ENCODE peak calls at places on chromosomes 6 and 20, in ten cellular contexts. M, Q, J, R, I, P, E, X, F and T are unnamed samples.

GRCh38 chr20:10369723-10370090 is 64.3 kb downstream of the MKKS start:
- DNase-seq in M (no peak), Q (no peak), J (no peak), R (no peak), I (no peak), P (no peak), E (peak; percentile 8), X (no peak), F (no peak), T (peak; percentile 29)

GRCh38 chr6:161536141-161536735 is 262.4 kb upstream of the AGPAT4 start:
- DNase-seq in M (no peak), Q (no peak), J (no peak), R (no peak), I (no peak), P (no peak), E (no peak), X (no peak), F (no peak), T (no peak)

GRCh38 chr20:59518881-59519706 is 85.2 kb upstream of the PHACTR3 start:
- DNase-seq in M (no peak), Q (peak; percentile 70), J (peak; percentile 22), R (peak; percentile 56), I (no peak), P (no peak), E (peak; percentile 16), X (no peak), F (no peak), T (no peak)

GRCh38 chr6:170287371-170287876 is 3.5 kb downstream of the DLL1 start:
- DNase-seq in M (no peak), Q (no peak), J (no peak), R (no peak), I (no peak), P (no peak), E (no peak), X (no peak), F (peak; percentile 70), T (no peak)

GRCh38 chr6:140320799-140321099 is 946.3 kb upstream of the CITED2 start:
- DNase-seq in M (no peak), Q (no peak), J (no peak), R (no peak), I (no peak), P (no peak), E (no peak), X (no peak), F (no peak), T (no peak)

GRCh38 chr6:142416179-142416578 is 114.4 kb downstream of the ADGRG6 start:
- DNase-seq in M (no peak), Q (no peak), J (peak; percentile 84), R (peak; percentile 80), I (no peak), P (no peak), E (no peak), X (no peak), F (no peak), T (peak; percentile 43)

GRCh38 chr6:10256113-10256690 is 158.7 kb downstream of the TFAP2A start:
- DNase-seq in M (no peak), Q (no peak), J (no peak), R (no peak), I (no peak), P (no peak), E (no peak), X (no peak), F (no peak), T (no peak)

GRCh38 chr6:101537917-101538316 is 144.4 kb downstream of the GRIK2 start:
- DNase-seq in M (no peak), Q (no peak), J (no peak), R (no peak), I (no peak), P (no peak), E (no peak), X (no peak), F (no peak), T (no peak)

GRCh38 chr20:2386516-2387179 is 5.9 kb downstream of the TGM6 start:
- DNase-seq in M (no peak), Q (no peak), J (peak; percentile 97), R (peak; percentile 93), I (no peak), P (no peak), E (no peak), X (no peak), F (no peak), T (no peak)

GRCh38 chr6:56370127-56370540 is 122.8 kb upstream of the COL21A1 start:
- DNase-seq in M (no peak), Q (peak; percentile 52), J (peak; percentile 70), R (peak; percentile 84), I (peak; percentile 39), P (peak; percentile 80), E (peak; percentile 68), X (no peak), F (no peak), T (peak; percentile 42)

GRCh38 chr6:31811645-31812044 is 3.4 kb downstream of the HSPA1L start:
- DNase-seq in M (no peak), Q (no peak), J (no peak), R (no peak), I (no peak), P (no peak), E (no peak), X (no peak), F (no peak), T (no peak)

GRCh38 chr6:31805939-31806469 is 762 bp downstream of the LSM2 start:
- DNase-seq in M (no peak), Q (no peak), J (no peak), R (peak; percentile 74), I (no peak), P (no peak), E (no peak), X (no peak), F (peak; percentile 74), T (no peak)

DNA sequence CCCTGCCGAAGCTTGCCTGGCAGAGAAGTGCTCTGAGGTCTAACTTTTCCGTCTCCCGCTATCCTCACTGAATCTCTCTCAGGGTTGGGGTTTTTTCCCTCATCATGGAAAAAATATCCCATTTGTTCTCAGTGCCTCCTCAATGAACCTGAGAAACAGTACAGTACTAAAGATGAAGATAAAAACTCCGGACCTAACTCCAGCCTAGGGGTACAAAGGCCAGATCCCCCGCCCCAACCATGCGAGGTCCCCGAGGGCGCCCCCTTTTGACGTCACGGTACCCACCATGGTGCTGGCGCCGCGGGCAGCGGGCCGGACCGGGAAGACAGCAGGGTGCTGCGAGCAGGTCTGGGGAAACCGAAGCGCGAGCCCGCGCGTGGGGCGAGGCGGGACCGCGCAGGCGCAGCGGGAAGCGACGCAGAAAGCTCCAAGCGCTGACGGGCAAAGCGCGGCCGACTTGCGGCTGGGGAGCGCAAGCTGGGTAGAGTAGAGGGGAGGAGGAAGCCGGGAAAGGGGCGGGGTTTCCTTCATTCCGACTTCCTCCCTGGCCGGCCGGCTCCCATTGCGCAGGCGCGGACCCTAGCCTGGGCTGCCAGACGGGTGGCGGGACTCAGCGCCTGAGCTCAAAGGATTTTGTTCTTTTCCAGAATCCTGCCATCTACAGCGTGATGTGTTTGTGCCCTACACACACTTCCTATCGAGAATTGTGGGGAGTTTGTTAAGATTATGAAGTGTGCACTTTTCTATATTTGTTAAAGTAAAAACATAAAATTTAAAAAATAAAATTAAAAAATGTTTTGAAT is at the start of gene LSM2:
- DNase-seq in M (peak; percentile 98), Q (peak; percentile 99), J (peak; percentile 67), R (peak; percentile 93), I (peak; percentile 98), P (peak; percentile 96), E (peak; percentile 98), X (no peak), F (peak; percentile 99), T (peak; percentile 95)
- TF ChIP-seq CTCF in M (no peak), Q (peak; percentile 10), J (peak; percentile 38), R (peak; percentile 31), I (peak; percentile 30), P (peak; percentile 34), E (no peak), X (no peak), F (peak; percentile 59), T (peak; percentile 8)

DNA sequence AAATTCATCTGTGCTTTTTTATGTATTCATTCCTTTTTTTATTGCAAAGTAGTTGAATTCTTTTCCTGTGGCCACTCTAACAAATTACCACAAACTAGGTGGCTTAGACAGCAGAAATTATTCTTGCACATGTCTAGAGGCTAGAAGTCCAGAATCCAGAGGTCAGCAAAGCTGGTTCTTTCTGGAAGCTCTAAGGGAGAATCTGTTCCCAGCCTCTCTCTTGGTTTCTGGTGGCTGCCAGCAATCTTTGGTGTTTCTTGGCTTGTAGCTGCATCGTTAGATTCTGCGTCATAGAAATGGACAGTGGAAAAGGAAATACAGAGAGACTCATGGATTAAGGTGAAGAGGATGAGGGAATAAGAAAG is 39.3 kb downstream of the GSTA2 start:
- DNase-seq in M (no peak), Q (no peak), J (no peak), R (peak; percentile 75), I (no peak), P (no peak), E (no peak), X (no peak), F (no peak), T (peak; percentile 25)
- TF ChIP-seq CTCF in M (no peak), Q (no peak), J (no peak), R (no peak), I (no peak), P (no peak), E (no peak), X (no peak), F (no peak), T (no peak)

DNA sequence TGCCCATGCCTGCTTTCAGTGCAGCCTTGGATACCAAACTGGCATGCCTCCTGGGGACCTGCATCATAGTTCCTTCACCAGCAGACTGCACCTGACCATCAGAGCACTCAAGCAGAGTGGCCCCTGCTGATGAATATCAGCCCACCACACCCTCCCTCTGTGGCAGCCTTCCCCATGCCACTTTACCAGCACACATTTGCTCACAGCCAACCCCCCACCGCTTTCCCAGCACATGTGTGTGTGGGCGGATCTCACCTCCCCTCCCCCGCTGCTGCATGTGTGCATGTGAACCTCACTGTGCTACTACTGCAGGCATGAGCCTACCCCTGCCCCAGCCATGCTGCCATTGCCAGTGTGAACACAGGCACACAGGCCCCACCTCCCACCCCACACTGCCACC is 8.0 kb upstream of the TREM1 start:
- DNase-seq in M (no peak), Q (no peak), J (no peak), R (no peak), I (no peak), P (no peak), E (no peak), X (no peak), F (no peak), T (no peak)
- TF ChIP-seq CTCF in M (no peak), Q (no peak), J (no peak), R (no peak), I (no peak), P (no peak), E (no peak), X (no peak), F (no peak), T (no peak)

DNA sequence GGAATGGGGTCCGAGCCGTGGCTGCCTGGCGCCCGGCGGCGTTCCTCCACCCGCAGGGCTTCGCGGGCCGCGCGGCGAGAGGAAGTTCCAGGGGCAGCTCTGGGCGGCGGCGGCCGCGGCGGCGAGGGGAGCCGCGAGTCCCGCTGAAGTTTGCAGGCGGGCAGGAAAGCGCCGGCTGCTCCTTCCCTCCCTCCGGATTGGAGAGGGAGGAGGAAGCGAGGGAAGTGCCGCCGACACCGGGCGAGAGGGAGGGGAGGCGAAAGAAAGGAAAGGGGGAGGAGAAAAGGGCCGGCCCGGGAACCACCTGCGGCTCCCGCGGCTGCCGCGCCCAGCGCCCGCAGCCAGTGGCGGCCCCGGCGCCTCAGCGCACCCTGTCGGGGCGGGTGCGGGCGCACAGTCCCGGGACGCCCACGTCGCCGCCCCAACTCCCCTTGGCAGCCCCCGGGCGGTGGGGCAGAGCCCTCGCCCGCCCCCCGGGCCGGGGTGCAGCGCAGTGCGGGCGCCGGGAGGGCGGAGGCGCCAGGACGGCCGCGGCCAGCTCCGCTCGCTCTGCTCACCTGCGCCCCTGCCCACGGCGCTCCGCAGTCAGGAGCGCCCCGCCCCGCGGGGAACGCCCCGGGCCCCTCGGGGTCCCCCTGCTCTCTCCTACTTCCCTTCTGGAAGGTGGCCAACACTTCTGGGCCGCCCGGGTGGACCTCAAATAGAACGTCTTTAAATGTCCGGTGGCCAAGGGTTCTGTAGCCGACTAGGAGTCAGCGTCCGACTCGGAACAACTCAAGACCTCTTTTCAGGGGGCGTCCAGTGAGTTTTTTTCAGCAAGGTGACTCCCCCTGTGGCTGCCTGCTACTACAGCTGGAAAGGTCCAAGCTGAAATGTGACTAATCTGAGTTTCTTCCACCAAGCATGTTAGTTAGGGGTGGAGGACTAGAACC is 80.3 kb upstream of the CCDC28A start:
- DNase-seq in M (peak; percentile 49), Q (peak; percentile 79), J (peak; percentile 59), R (peak; percentile 88), I (peak; percentile 57), P (peak; percentile 85), E (peak; percentile 84), X (peak; percentile 62), F (peak; percentile 91), T (no peak)
- TF ChIP-seq CTCF in M (no peak), Q (no peak), J (peak; percentile 53), R (no peak), I (peak; percentile 17), P (no peak), E (no peak), X (no peak), F (peak; percentile 11), T (no peak)